ENCODE peak calls at places on chromosomes 12 and 14, in seven cellular contexts. U is fibroblast of lung, V is mammary epithelial cell, N is neural progenitor cell, S is hepatocyte, G is HCT116, M is PC-3. J is an unnamed sample.

GRCh38 chr12:56593909-56594621 is 36.1 kb downstream of the BAZ2A start:
- DNase-seq in G (peak; percentile 51), S (peak; percentile 80), N (peak; percentile 85), M (peak; percentile 78), V (peak; percentile 59), U (peak; percentile 73), J (peak; percentile 90)

GRCh38 chr12:85445060-85445938 is 165.3 kb downstream of the ALX1 start:
- DNase-seq in V (no peak), S (peak; percentile 63), U (no peak), N (peak; percentile 9), M (no peak), G (no peak), J (no peak)

GRCh38 chr14:97956944-97957343 is 1159.8 kb downstream of the VRK1 start:
- DNase-seq in G (no peak), M (no peak), N (no peak), U (no peak), V (no peak), S (no peak), J (no peak)

GRCh38 chr14:68625366-68626090 is 167.3 kb downstream of the ZFP36L1 start:
- DNase-seq in V (no peak), G (no peak), M (no peak), U (no peak), N (no peak), S (no peak), J (no peak)

GRCh38 chr12:133129368-133130037 is 571 bp downstream of the ZNF891 start:
- DNase-seq in G (no peak), N (no peak), U (peak; percentile 36), V (no peak), M (peak; percentile 35), S (no peak), J (peak; percentile 74)

GRCh38 chr12:131211279-131211938 is 257.7 kb downstream of the ADGRD1 start:
- DNase-seq in G (no peak), M (no peak), S (no peak), N (no peak), U (no peak), V (no peak), J (no peak)

GRCh38 chr12:5524769-5525436 is 93.0 kb downstream of the NTF3 start:
- DNase-seq in U (no peak), V (no peak), S (no peak), M (no peak), N (no peak), G (no peak), J (no peak)

GRCh38 chr12:19205120-19205519 is 75.6 kb downstream of the PLEKHA5 start:
- DNase-seq in M (no peak), U (no peak), N (peak; percentile 66), G (no peak), S (no peak), V (no peak), J (peak; percentile 50)

GRCh38 chr12:92570056-92570753 is 132.6 kb upstream of the PLEKHG7 start:
- DNase-seq in V (peak; percentile 80), N (peak; percentile 89), G (peak; percentile 75), U (peak; percentile 92), M (peak; percentile 91), S (peak; percentile 85), J (peak; percentile 79)

GRCh38 chr12:76908303-76909017 is 29.6 kb upstream of the CSRP2 start:
- DNase-seq in G (no peak), V (no peak), S (no peak), M (no peak), U (no peak), N (no peak), J (no peak)

GRCh38 chr12:57332646-57333312 is 81.8 kb upstream of the STAC3 start:
- DNase-seq in G (no peak), V (peak; percentile 44), N (no peak), S (no peak), M (peak; percentile 67), U (no peak), J (peak; percentile 48)

GRCh38 chr12:104333692-104334255 is 30.2 kb downstream of the EID3 start:
- DNase-seq in G (no peak), N (no peak), S (no peak), M (no peak), V (no peak), U (no peak), J (no peak)

GRCh38 chr12:65055874-65056273 is 65.2 kb downstream of the WIF1 start:
- DNase-seq in G (no peak), N (peak; percentile 38), M (no peak), U (no peak), S (no peak), V (no peak), J (no peak)

GRCh38 chr14:22572562-22573058 is 16.4 kb downstream of the DAD1 start:
- DNase-seq in M (peak; percentile 25), U (peak; percentile 66), G (no peak), S (peak; percentile 37), V (no peak), N (no peak), J (peak; percentile 76)

GRCh38 chr14:75711796-75712211 is 50.8 kb downstream of the TTLL5 start:
- DNase-seq in V (peak; percentile 90), U (peak; percentile 82), N (peak; percentile 88), S (peak; percentile 87), G (peak; percentile 34), M (peak; percentile 96), J (peak; percentile 96)

GRCh38 chr12:80241576-80242273 is 142.4 kb downstream of the OTOGL start:
- DNase-seq in N (no peak), G (no peak), V (peak; percentile 18), U (peak; percentile 10), S (no peak), M (peak; percentile 42), J (peak; percentile 44)

GRCh38 chr12:12645485-12645884 is 33.8 kb downstream of the CREBL2 start:
- DNase-seq in S (no peak), N (peak; percentile 55), U (peak; percentile 33), G (peak; percentile 16), V (no peak), M (peak; percentile 28), J (peak; percentile 74)

GRCh38 chr12:5807090-5807414 is 138.0 kb downstream of the ANO2 start:
- DNase-seq in U (no peak), V (peak; percentile 13), S (no peak), M (peak; percentile 62), G (peak; percentile 63), N (no peak), J (no peak)

GRCh38 chr12:10559241-10559640 is 53.6 kb downstream of the EIF2S3B start:
- DNase-seq in G (no peak), U (no peak), M (no peak), S (no peak), V (no peak), N (no peak), J (no peak)

GRCh38 chr12:126772171-126772864 is 1494.7 kb upstream of the TMEM132C start:
- DNase-seq in N (no peak), V (peak; percentile 39), G (peak; percentile 93), M (peak; percentile 97), S (no peak), U (no peak), J (peak; percentile 90)

GRCh38 chr12:96250119-96250685 is 56.0 kb downstream of the ELK3 start:
- DNase-seq in U (no peak), N (no peak), G (no peak), S (no peak), V (no peak), M (no peak), J (no peak)
- H3K79me2 ChIP-seq in U (peaks cover 65% of the 10 kb centered on the region), N (no peaks in the 10 kb centered on the region), G (peaks cover 51% of the 10 kb centered on the region), S (peaks cover 5% of the 10 kb centered on the region), V (peaks cover 100% of the 10 kb centered on the region), M (peaks cover 5% of the 10 kb centered on the region), J (peaks cover 100% of the 10 kb centered on the region)

DNA sequence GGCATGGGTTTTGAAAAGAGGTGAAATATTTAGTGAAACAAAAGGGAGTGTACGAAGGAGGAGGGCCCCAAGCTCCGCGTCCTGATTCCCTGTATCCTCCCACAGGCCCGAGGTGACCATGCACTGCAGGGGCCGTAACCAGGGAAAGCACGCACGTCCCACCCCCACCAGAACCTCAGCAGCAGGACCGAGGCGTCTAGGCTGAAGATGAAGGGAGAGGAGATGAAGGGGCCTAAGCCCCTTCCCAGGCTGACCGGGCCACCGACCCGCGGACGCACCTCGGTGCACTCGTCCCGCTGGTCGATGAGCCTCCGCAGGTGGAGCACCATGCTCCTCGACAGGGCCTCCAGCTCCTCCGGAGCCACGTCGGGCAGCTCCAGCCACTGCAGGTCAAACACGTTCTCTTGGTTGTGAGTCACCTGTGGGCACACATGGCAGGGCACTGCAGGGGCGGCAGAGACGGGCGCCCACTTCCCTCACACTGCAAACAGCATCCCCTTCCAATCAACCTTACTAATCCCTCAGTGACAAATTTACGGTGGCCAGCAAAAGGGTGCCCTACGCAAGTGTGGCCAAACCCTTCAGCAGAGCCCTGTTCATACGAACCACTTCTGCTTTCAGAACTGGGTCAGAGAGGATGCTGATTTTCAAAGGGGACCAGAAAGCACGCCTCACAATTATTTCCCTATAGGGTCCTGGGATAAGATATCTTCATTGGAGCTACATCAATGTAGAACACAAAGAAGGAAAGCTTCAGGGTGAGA is 77.8 kb downstream of the CCDC88C start:
- DNase-seq in N (no peak), S (no peak), U (no peak), M (no peak), G (no peak), V (no peak), J (no peak)
- H3K79me2 ChIP-seq in N (peaks cover 2% of the 10 kb centered on the region), S (no peaks in the 10 kb centered on the region), U (no peaks in the 10 kb centered on the region), M (no peaks in the 10 kb centered on the region), G (no peaks in the 10 kb centered on the region), V (no peaks in the 10 kb centered on the region), J (no peaks in the 10 kb centered on the region)

GRCh38 chr14:92797935-92798653 is 4.0 kb downstream of the GOLGA5 start:
- DNase-seq in U (no peak), V (no peak), S (no peak), M (no peak), G (no peak), N (no peak), J (no peak)
- H3K79me2 ChIP-seq in U (peaks cover 72% of the 10 kb centered on the region), V (peaks cover 79% of the 10 kb centered on the region), S (peaks cover 82% of the 10 kb centered on the region), M (peaks cover 68% of the 10 kb centered on the region), G (peaks cover 52% of the 10 kb centered on the region), N (peaks cover 59% of the 10 kb centered on the region), J (peaks cover 87% of the 10 kb centered on the region)

GRCh38 chr12:45730116-45730841 is 773 bp downstream of the ARID2 start:
- DNase-seq in V (peak; percentile 58), G (no peak), M (peak; percentile 37), S (peak; percentile 62), N (peak; percentile 76), U (peak; percentile 61), J (peak; percentile 79)

GRCh38 chr12:45732250-45732649 is 2.7 kb downstream of the ARID2 start:
- DNase-seq in M (peak; percentile 47), N (no peak), G (no peak), S (no peak), V (peak; percentile 54), U (peak; percentile 23), J (peak; percentile 16)

GRCh38 chr12:45729233-45730115 is at the start of gene ARID2:
- DNase-seq in V (peak; percentile 66), N (peak; percentile 84), G (peak; percentile 38), U (peak; percentile 81), S (peak; percentile 83), M (peak; percentile 54), J (peak; percentile 78)

GRCh38 chr12:45731376-45731775 is 1.9 kb downstream of the ARID2 start:
- DNase-seq in U (no peak), M (peak; percentile 12), G (no peak), N (peak; percentile 15), S (no peak), V (no peak), J (no peak)

DNA sequence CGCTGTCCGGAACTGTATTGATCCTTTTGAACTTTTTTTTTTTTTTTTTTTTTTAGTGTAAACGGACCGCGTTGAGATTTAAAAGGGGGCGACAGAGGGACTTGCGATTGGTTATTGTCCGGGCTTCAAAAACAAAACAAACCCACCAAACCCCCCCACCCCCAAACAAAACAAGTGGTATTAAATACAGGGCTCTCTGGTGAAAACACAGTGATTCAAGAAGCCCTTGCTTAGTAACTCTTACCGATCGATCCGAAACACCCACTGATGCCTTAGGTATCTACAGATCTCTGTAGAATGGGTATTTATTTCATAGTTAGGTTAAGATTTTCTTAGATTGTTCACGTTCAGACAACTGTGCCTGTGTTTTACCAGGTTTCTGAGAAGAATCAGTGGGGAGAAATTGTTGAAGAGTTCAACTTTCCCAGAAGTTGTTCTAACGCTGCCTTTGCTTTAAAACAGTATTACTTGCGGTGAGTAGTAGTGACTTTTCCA is 1.4 kb downstream of the ARID2 start:
- DNase-seq in N (no peak), V (peak; percentile 33), S (no peak), U (peak; percentile 53), M (peak; percentile 17), G (no peak), J (peak; percentile 52)
- H3K79me2 ChIP-seq in N (peaks cover 75% of the 10 kb centered on the region), V (peaks cover 75% of the 10 kb centered on the region), S (peaks cover 57% of the 10 kb centered on the region), U (peaks cover 60% of the 10 kb centered on the region), M (peaks cover 71% of the 10 kb centered on the region), G (peaks cover 72% of the 10 kb centered on the region), J (peaks cover 63% of the 10 kb centered on the region)